ENCODE peak calls at places on chromosome 1, in seven cellular contexts. M is ACHN; V is hypothalamus; C is naive thymus-derived CD4-positive, alpha-beta T cell; E is Right ventricle myocardium superior; R is AG08395; D is fibroblast of mammary gland. T is an unnamed sample.
A peak's percentile ranks its signal among the peaks of the same experiment; 100 is the strongest.

GRCh38 chr1:11888877-11889208 is 30.1 kb upstream of the NPPB start:
- DNase-seq in M (no peak), R (no peak), C (no peak), V (no peak), E (no peak), D (no peak), T (no peak)

GRCh38 chr1:23122023-23122738 is 46.5 kb downstream of the LUZP1 start:
- DNase-seq in E (no peak), R (peak; percentile 40), M (no peak), D (peak; percentile 72), V (no peak), C (no peak), T (no peak)

GRCh38 chr1:102588536-102588935 is 519.8 kb downstream of the COL11A1 start:
- DNase-seq in V (no peak), R (no peak), D (no peak), E (no peak), C (no peak), M (no peak), T (peak; percentile 21)

GRCh38 chr1:214993419-214993818 is 89.1 kb upstream of the KCNK2 start:
- DNase-seq in D (peak; percentile 85), M (no peak), C (no peak), R (peak; percentile 53), V (no peak), E (no peak), T (no peak)

GRCh38 chr1:43205671-43206070 is 33.5 kb downstream of the CFAP57 start:
- DNase-seq in V (no peak), C (no peak), M (peak; percentile 8), E (no peak), R (peak; percentile 38), D (no peak), T (no peak)

GRCh38 chr1:243440406-243440805 is 184.6 kb downstream of the SDCCAG8 start:
- DNase-seq in D (no peak), C (no peak), V (no peak), M (no peak), E (no peak), R (no peak), T (no peak)

GRCh38 chr1:217188280-217189235 is 442.3 kb downstream of the GPATCH2 start:
- DNase-seq in C (no peak), R (no peak), V (no peak), M (no peak), E (no peak), D (no peak), T (peak; percentile 29)

GRCh38 chr1:117580882-117581281 is 25.0 kb upstream of the TENT5C start:
- DNase-seq in R (no peak), E (no peak), M (no peak), D (no peak), V (no peak), C (no peak), T (no peak)

GRCh38 chr1:156601892-156602291 is 613 bp upstream of the GPATCH4 start:
- DNase-seq in M (peak; percentile 42), V (no peak), C (no peak), R (no peak), E (no peak), D (no peak), T (no peak)

GRCh38 chr1:202171292-202172014 is 11.1 kb upstream of the PTPN7 start:
- DNase-seq in C (no peak), D (no peak), V (no peak), E (no peak), R (no peak), M (no peak), T (no peak)

GRCh38 chr1:175822575-175822974 is 79.2 kb upstream of the TNR start:
- DNase-seq in V (no peak), E (no peak), R (peak; percentile 68), M (no peak), C (no peak), D (peak; percentile 73), T (no peak)

GRCh38 chr1:116486424-116486823 is 84.4 kb downstream of the CD58 start:
- DNase-seq in R (peak; percentile 71), C (no peak), E (no peak), D (peak; percentile 94), M (no peak), V (no peak), T (no peak)